ENCODE peak calls at places on chromosome 1, in eight cellular contexts. N, G, T, I, F, Q, W and U are unnamed samples.

GRCh38 chr1:115718011-115718754 is 50.3 kb downstream of the CASQ2 start:
- DNase-seq in Q (no peak), T (no peak), N (no peak), G (no peak), W (no peak), I (no peak), F (no peak), U (no peak)

GRCh38 chr1:107298526-107298925 is 157.7 kb downstream of the NTNG1 start:
- DNase-seq in N (no peak), T (no peak), Q (no peak), I (no peak), W (no peak), G (no peak), F (no peak), U (no peak)

GRCh38 chr1:19189270-19189669 is 20.8 kb downstream of the UBR4 start:
- DNase-seq in W (no peak), T (no peak), F (no peak), N (no peak), G (no peak), I (no peak), Q (no peak), U (no peak)

GRCh38 chr1:204977327-204977726 is 65.7 kb upstream of the CNTN2 start:
- DNase-seq in W (no peak), F (no peak), Q (no peak), I (no peak), G (no peak), T (no peak), N (no peak), U (no peak)

GRCh38 chr1:15693371-15693770 is 9.3 kb downstream of the PLEKHM2 start:
- DNase-seq in W (no peak), G (no peak), Q (no peak), T (no peak), N (no peak), I (no peak), F (no peak), U (no peak)

GRCh38 chr1:213905315-213905714 is 82.5 kb upstream of the PROX1 start:
- DNase-seq in I (no peak), Q (no peak), N (no peak), G (no peak), W (peak), F (no peak), T (no peak), U (no peak)

GRCh38 chr1:65319141-65319540 is 9.8 kb downstream of the DNAJC6 start:
- DNase-seq in G (no peak), N (no peak), Q (no peak), W (peak), F (no peak), I (no peak), T (no peak), U (no peak)

GRCh38 chr1:88289703-88290102 is 394.4 kb upstream of the PKN2 start:
- DNase-seq in N (no peak), T (no peak), Q (no peak), F (no peak), G (no peak), W (no peak), I (no peak), U (no peak)

GRCh38 chr1:212664409-212665199 is 35.0 kb downstream of the BATF3 start:
- DNase-seq in G (no peak), I (no peak), Q (no peak), W (no peak), F (no peak), T (no peak), N (no peak), U (no peak)

GRCh38 chr1:45617618-45618017 is 6.2 kb downstream of the CCDC17 start:
- DNase-seq in G (no peak), Q (no peak), N (peak), F (peak), I (no peak), W (no peak), T (no peak), U (no peak)

GRCh38 chr1:23171181-23171755 is 2.6 kb upstream of the LUZP1 start:
- DNase-seq in G (no peak), Q (no peak), F (no peak), I (no peak), N (peak), W (no peak), T (no peak), U (no peak)

GRCh38 chr1:237133921-237134320 is 91.9 kb downstream of the RYR2 start:
- DNase-seq in G (no peak), Q (no peak), W (no peak), T (no peak), F (no peak), I (no peak), N (no peak), U (no peak)

GRCh38 chr1:158008630-158009029 is 15.2 kb downstream of the KIRREL1 start:
- DNase-seq in N (peak), I (no peak), F (no peak), Q (no peak), T (no peak), G (no peak), W (no peak), U (no peak)

GRCh38 chr1:232968965-232969364 is 18.6 kb downstream of the NTPCR start:
- DNase-seq in F (peak), N (peak), Q (no peak), I (no peak), T (no peak), W (no peak), G (no peak), U (no peak)

GRCh38 chr1:23638786-23639241 is 52.8 kb upstream of the RPL11 start:
- DNase-seq in I (no peak), W (no peak), T (no peak), G (no peak), F (no peak), N (peak), Q (no peak), U (no peak)

GRCh38 chr1:67142931-67143330 is 8.2 kb upstream of the C1orf141 start:
- DNase-seq in N (no peak), T (no peak), I (no peak), W (no peak), F (no peak), G (no peak), Q (no peak), U (no peak)

GRCh38 chr1:66999640-67000400 is 54.1 kb downstream of the SLC35D1 start:
- DNase-seq in N (no peak), T (no peak), F (peak), G (no peak), I (no peak), W (no peak), Q (no peak), U (no peak)

GRCh38 chr1:201327687-201328240 is 44.5 kb downstream of the PKP1 start:
- DNase-seq in N (no peak), I (no peak), F (no peak), W (no peak), T (no peak), Q (no peak), G (no peak), U (no peak)

GRCh38 chr1:57369889-57370288 is 54.0 kb downstream of the DAB1 start:
- DNase-seq in W (no peak), F (no peak), G (no peak), T (no peak), I (no peak), Q (no peak), N (no peak), U (no peak)

GRCh38 chr1:187853505-187853904 is 1024.8 kb downstream of the PLA2G4A start:
- DNase-seq in G (no peak), I (no peak), F (no peak), N (no peak), W (no peak), Q (no peak), T (no peak), U (no peak)

GRCh38 chr1:156740679-156741612 is at the start of gene MRPL24:
- DNase-seq in I (peak), T (peak), N (peak), Q (peak), F (peak), W (peak), G (peak), U (peak)

GRCh38 chr1:114756949-114757454 is 782 bp downstream of the CSDE1 start:
- DNase-seq in G (no peak), T (peak), W (no peak), I (peak), Q (no peak), F (peak), N (peak), U (no peak)

GRCh38 chr1:163668472-163668871 is 346.7 kb downstream of the NUF2 start:
- DNase-seq in N (no peak), G (no peak), I (no peak), F (no peak), Q (no peak), T (no peak), W (no peak), U (no peak)

GRCh38 chr1:219517031-219517430 is 95.9 kb downstream of the ZC3H11B start:
- DNase-seq in T (no peak), W (no peak), G (no peak), N (peak), F (no peak), I (peak), Q (no peak), U (no peak)

GRCh38 chr1:69494171-69494570 is 73.6 kb upstream of the LRRC7 start:
- DNase-seq in F (no peak), W (peak), G (no peak), I (no peak), T (no peak), N (peak), Q (no peak), U (no peak)

GRCh38 chr1:243409284-243409683 is 153.4 kb downstream of the SDCCAG8 start:
- DNase-seq in G (no peak), W (peak), N (peak), T (no peak), I (peak), Q (no peak), F (peak), U (no peak)

GRCh38 chr1:42419449-42419848 is 36.4 kb downstream of the ZMYND12 start:
- DNase-seq in Q (no peak), T (no peak), N (no peak), F (no peak), G (no peak), I (no peak), W (peak), U (no peak)

GRCh38 chr1:163170975-163171676 is 31.6 kb downstream of the RGS5 start:
- DNase-seq in T (no peak), N (peak), W (peak), I (peak), Q (no peak), F (no peak), G (no peak), U (no peak)

GRCh38 chr1:203650012-203650836 is 23.6 kb downstream of the ATP2B4 start:
- DNase-seq in N (peak), F (peak), I (peak), Q (peak), T (peak), W (no peak), G (no peak), U (peak)

GRCh38 chr1:16882995-16883394 is 12.8 kb upstream of the RNU1-2 start:
- DNase-seq in W (no peak), Q (no peak), F (no peak), G (no peak), N (no peak), I (no peak), T (no peak), U (no peak)

GRCh38 chr1:115198938-115199337 is 109.6 kb upstream of the TSPAN2 start:
- DNase-seq in Q (no peak), T (no peak), G (no peak), F (no peak), N (peak), W (no peak), I (no peak), U (no peak)

GRCh38 chr1:57911427-57911826 is 487.6 kb upstream of the DAB1 start:
- DNase-seq in Q (no peak), F (no peak), W (no peak), N (no peak), G (no peak), T (no peak), I (no peak), U (no peak)